ENCODE peak calls at places on chromosome 10, in seven cellular contexts. One of them, this sample, is unnamed.

GRCh38 chr10:5583525-5584175 is 58.9 kb downstream of the CALML3 start:
- DNase-seq in KBM-7: no peak
- DNase-seq in effector memory CD8-positive, alpha-beta T cell: no peak
- DNase-seq in epithelial cell of prostate: peak
- DNase-seq in Calu3: no peak
- DNase-seq in neural progenitor cell: peak
- DNase-seq in left ventricle myocardium superior: peak
- DNase-seq in this sample: peak

GRCh38 chr10:84685047-84685660 is 356.8 kb downstream of the CCSER2 start:
- DNase-seq in KBM-7: no peak
- DNase-seq in effector memory CD8-positive, alpha-beta T cell: no peak
- DNase-seq in epithelial cell of prostate: no peak
- DNase-seq in Calu3: no peak
- DNase-seq in neural progenitor cell: no peak
- DNase-seq in left ventricle myocardium superior: no peak
- DNase-seq in this sample: no peak

GRCh38 chr10:119401671-119402395 is 140.7 kb downstream of the RGS10 start:
- DNase-seq in KBM-7: no peak
- DNase-seq in effector memory CD8-positive, alpha-beta T cell: no peak
- DNase-seq in epithelial cell of prostate: peak
- DNase-seq in Calu3: no peak
- DNase-seq in neural progenitor cell: no peak
- DNase-seq in left ventricle myocardium superior: peak
- DNase-seq in this sample: peak

GRCh38 chr10:93091960-93092359 is 18.3 kb downstream of the CYP26A1 start:
- DNase-seq in KBM-7: no peak
- DNase-seq in effector memory CD8-positive, alpha-beta T cell: no peak
- DNase-seq in epithelial cell of prostate: no peak
- DNase-seq in Calu3: no peak
- DNase-seq in neural progenitor cell: no peak
- DNase-seq in left ventricle myocardium superior: no peak
- DNase-seq in this sample: no peak

GRCh38 chr10:54454271-54454670 is 346.8 kb downstream of the PCDH15 start:
- DNase-seq in KBM-7: no peak
- DNase-seq in effector memory CD8-positive, alpha-beta T cell: no peak
- DNase-seq in epithelial cell of prostate: no peak
- DNase-seq in Calu3: no peak
- DNase-seq in neural progenitor cell: no peak
- DNase-seq in left ventricle myocardium superior: no peak
- DNase-seq in this sample: no peak

GRCh38 chr10:3225589-3225988 is 53.0 kb upstream of the PITRM1 start:
- DNase-seq in KBM-7: no peak
- DNase-seq in effector memory CD8-positive, alpha-beta T cell: no peak
- DNase-seq in epithelial cell of prostate: no peak
- DNase-seq in Calu3: no peak
- DNase-seq in neural progenitor cell: no peak
- DNase-seq in left ventricle myocardium superior: no peak
- DNase-seq in this sample: no peak

GRCh38 chr10:100109670-100110069 is 28.0 kb upstream of the CPN1 start:
- DNase-seq in KBM-7: no peak
- DNase-seq in effector memory CD8-positive, alpha-beta T cell: no peak
- DNase-seq in epithelial cell of prostate: no peak
- DNase-seq in Calu3: no peak
- DNase-seq in neural progenitor cell: no peak
- DNase-seq in left ventricle myocardium superior: no peak
- DNase-seq in this sample: no peak

GRCh38 chr10:78177431-78178185 is 143.9 kb downstream of the RPS24 start:
- DNase-seq in KBM-7: no peak
- DNase-seq in effector memory CD8-positive, alpha-beta T cell: no peak
- DNase-seq in epithelial cell of prostate: no peak
- DNase-seq in Calu3: no peak
- DNase-seq in neural progenitor cell: peak
- DNase-seq in left ventricle myocardium superior: no peak
- DNase-seq in this sample: no peak

GRCh38 chr10:77290528-77291155 is 347.0 kb downstream of the KCNMA1 start:
- DNase-seq in KBM-7: no peak
- DNase-seq in effector memory CD8-positive, alpha-beta T cell: no peak
- DNase-seq in epithelial cell of prostate: peak
- DNase-seq in Calu3: peak
- DNase-seq in neural progenitor cell: no peak
- DNase-seq in left ventricle myocardium superior: no peak
- DNase-seq in this sample: no peak

GRCh38 chr10:132973903-132974241 is 31.5 kb upstream of the CFAP46 start:
- DNase-seq in KBM-7: no peak
- DNase-seq in effector memory CD8-positive, alpha-beta T cell: no peak
- DNase-seq in epithelial cell of prostate: no peak
- DNase-seq in Calu3: no peak
- DNase-seq in neural progenitor cell: no peak
- DNase-seq in left ventricle myocardium superior: no peak
- DNase-seq in this sample: no peak

GRCh38 chr10:8969853-8970252 is 915.4 kb downstream of the GATA3 start:
- DNase-seq in KBM-7: no peak
- DNase-seq in effector memory CD8-positive, alpha-beta T cell: no peak
- DNase-seq in epithelial cell of prostate: no peak
- DNase-seq in Calu3: no peak
- DNase-seq in neural progenitor cell: no peak
- DNase-seq in left ventricle myocardium superior: no peak
- DNase-seq in this sample: no peak

GRCh38 chr10:79413196-79413595 is 32.2 kb downstream of the ZCCHC24 start:
- DNase-seq in KBM-7: peak
- DNase-seq in effector memory CD8-positive, alpha-beta T cell: no peak
- DNase-seq in epithelial cell of prostate: no peak
- DNase-seq in Calu3: no peak
- DNase-seq in neural progenitor cell: no peak
- DNase-seq in left ventricle myocardium superior: no peak
- DNase-seq in this sample: peak

GRCh38 chr10:52994370-52994769 is 221.8 kb upstream of the MBL2 start:
- DNase-seq in KBM-7: no peak
- DNase-seq in effector memory CD8-positive, alpha-beta T cell: no peak
- DNase-seq in epithelial cell of prostate: no peak
- DNase-seq in Calu3: no peak
- DNase-seq in neural progenitor cell: no peak
- DNase-seq in left ventricle myocardium superior: no peak
- DNase-seq in this sample: no peak